ENCODE peak calls at places on chromosomes 1 and 21, in ten cellular contexts. T, Y, F, B, E, D, X, K, C and L are unnamed samples.
A peak's percentile ranks its signal among the peaks of the same experiment; 100 is the strongest.

GRCh38 chr1:109668123-109668800 is 405 bp downstream of the GSTM2 start:
- DNase-seq in T (no peak), Y (no peak), F (no peak), B (no peak), E (no peak), D (no peak), X (no peak), K (no peak), C (no peak), L (no peak)

GRCh38 chr1:160963521-160963920 is 8.9 kb upstream of the ITLN2 start:
- DNase-seq in T (no peak), Y (no peak), F (no peak), B (no peak), E (no peak), D (no peak), X (no peak), K (no peak), C (no peak), L (no peak)

GRCh38 chr1:43545686-43546387 is 15.2 kb downstream of the PTPRF start:
- DNase-seq in T (peak; percentile 88), Y (peak; percentile 62), F (peak; percentile 96), B (no peak), E (no peak), D (no peak), X (peak; percentile 22), K (peak; percentile 77), C (no peak), L (no peak)

GRCh38 chr21:14825405-14826032 is 239.3 kb downstream of the NRIP1 start:
- DNase-seq in T (no peak), Y (no peak), F (no peak), B (no peak), E (no peak), D (no peak), X (no peak), K (no peak), C (no peak), L (no peak)

GRCh38 chr1:117675907-117676430 is 70.1 kb downstream of the TENT5C start:
- DNase-seq in T (no peak), Y (no peak), F (no peak), B (no peak), E (no peak), D (no peak), X (no peak), K (no peak), C (no peak), L (no peak)

GRCh38 chr21:32087452-32087851 is 191.4 kb downstream of the MIS18A start:
- DNase-seq in T (no peak), Y (no peak), F (no peak), B (no peak), E (no peak), D (no peak), X (no peak), K (no peak), C (no peak), L (no peak)

GRCh38 chr21:38181101-38181500 is 75.7 kb upstream of the KCNJ15 start:
- DNase-seq in T (no peak), Y (no peak), F (no peak), B (no peak), E (no peak), D (no peak), X (no peak), K (no peak), C (no peak), L (no peak)

GRCh38 chr1:80155371-80155770 is 1148.8 kb upstream of the ADGRL4 start:
- DNase-seq in T (no peak), Y (peak; percentile 12), F (no peak), B (peak; percentile 3), E (no peak), D (no peak), X (no peak), K (no peak), C (no peak), L (no peak)

GRCh38 chr1:91569411-91570104 is 68.9 kb downstream of the CDC7 start:
- DNase-seq in T (no peak), Y (peak; percentile 75), F (peak; percentile 55), B (no peak), E (peak; percentile 86), D (peak; percentile 82), X (no peak), K (peak; percentile 73), C (peak; percentile 70), L (no peak)

DNA sequence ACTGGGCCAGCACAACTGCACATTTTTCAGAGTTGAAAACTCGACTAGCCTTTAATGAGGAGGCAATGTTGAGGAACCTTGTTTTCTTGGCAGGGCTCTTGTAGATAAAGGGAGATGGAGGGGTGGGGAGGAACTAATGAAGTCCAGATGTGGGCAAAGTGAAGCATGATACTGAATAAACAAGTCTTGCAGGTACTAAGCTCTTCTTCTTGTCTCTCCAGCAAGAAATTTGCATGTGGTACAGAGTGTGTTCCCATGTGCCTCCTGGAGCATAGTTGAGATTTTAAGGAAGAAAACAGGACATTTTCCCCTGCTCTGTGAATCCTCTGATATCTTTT is 47.0 kb downstream of the PLPP3 start:
- DNase-seq in T (no peak), Y (no peak), F (no peak), B (no peak), E (no peak), D (no peak), X (no peak), K (no peak), C (no peak), L (no peak)
- H3K27ac ChIP-seq in T (no peak overlapping the region), Y (no peak overlapping the region), F (no peak overlapping the region), B (no peak overlapping the region), E (no peak overlapping the region), D (no peak overlapping the region), X (no peak overlapping the region), K (no peak overlapping the region), C (no peak overlapping the region), L (no peak overlapping the region)

DNA sequence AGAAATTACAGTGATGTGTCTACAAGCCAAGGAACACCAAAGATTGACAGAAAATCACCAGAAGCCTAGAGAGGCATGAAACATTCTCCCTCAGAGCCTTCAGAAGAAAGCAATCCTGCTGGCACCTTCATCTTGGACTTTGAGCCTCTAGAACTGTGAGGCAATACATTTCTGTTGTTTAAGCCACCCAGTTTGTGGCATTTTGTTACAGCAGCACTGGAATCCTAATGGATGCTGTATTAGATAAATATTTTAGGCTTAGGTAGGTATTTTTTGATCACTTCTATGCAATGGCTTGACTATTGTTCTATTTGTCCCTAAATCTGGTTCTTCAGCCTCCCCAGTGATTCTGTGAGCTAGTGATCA is 453.1 kb downstream of the LTN1 start:
- DNase-seq in T (no peak), Y (no peak), F (no peak), B (no peak), E (no peak), D (no peak), X (no peak), K (no peak), C (no peak), L (no peak)
- H3K27ac ChIP-seq in T (no peak overlapping the region), Y (no peak overlapping the region), F (no peak overlapping the region), B (no peak overlapping the region), E (peak overlapping the region; percentile 27), D (no peak overlapping the region), X (no peak overlapping the region), K (no peak overlapping the region), C (peak overlapping the region; percentile 22), L (no peak overlapping the region)

DNA sequence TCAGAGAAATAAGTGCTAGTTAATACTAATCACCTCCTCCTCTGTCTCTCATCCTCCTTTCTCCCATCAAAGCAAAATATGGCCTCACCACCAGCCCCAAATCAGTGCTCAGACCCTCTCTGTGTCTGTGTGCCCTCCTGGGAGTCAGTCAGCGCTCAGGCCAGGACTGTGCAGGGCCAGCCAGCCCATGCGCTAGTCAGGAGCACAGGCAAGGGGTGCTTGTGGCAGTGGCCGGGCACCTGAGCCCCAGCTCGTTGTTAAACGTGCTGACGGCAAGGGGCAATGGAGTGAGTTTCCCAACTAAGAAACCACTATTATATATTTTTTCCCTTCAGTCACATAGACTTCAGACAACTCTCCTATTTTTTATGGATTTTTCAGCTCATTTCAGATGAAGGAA is 19.2 kb upstream of the PGD start:
- DNase-seq in T (no peak), Y (no peak), F (no peak), B (no peak), E (no peak), D (no peak), X (no peak), K (no peak), C (no peak), L (no peak)
- H3K27ac ChIP-seq in T (no peak overlapping the region), Y (no peak overlapping the region), F (no peak overlapping the region), B (no peak overlapping the region), E (no peak overlapping the region), D (no peak overlapping the region), X (no peak overlapping the region), K (no peak overlapping the region), C (no peak overlapping the region), L (no peak overlapping the region)

DNA sequence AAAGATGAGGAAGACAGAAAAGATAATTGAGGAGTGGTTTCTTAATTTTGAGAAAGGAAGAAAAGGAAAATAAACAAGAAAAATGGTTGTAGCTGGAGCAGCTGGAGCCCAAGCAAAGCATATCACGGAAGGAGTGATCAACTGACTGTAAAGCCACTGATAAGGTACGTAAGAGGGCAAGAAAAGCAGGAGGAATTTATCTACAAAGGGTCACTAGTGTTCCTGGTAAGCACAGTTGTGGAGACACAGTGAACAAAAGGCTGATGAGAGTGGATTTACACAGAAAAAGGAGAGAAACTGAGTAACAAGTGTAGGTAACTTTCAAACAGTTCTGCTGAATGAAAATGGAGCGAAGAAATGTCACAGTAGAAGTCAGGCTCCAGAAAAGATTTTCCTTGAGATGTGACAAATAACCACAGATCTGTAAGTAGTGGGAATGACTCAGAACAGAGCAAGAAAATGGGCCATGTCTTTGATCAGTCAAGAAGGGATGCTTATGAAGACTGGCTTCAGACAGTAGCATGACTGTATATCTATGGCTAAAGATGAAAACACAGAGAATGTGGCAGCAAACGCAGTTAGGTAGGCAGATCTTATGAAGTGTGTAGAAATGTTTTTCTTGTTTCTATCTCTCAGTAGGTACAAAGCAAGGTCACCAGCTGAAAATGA is 45.6 kb upstream of the RBM34 start:
- DNase-seq in T (no peak), Y (peak; percentile 26), F (no peak), B (no peak), E (no peak), D (peak; percentile 42), X (no peak), K (no peak), C (no peak), L (no peak)
- H3K27ac ChIP-seq in T (no peak overlapping the region), Y (no peak overlapping the region), F (no peak overlapping the region), B (no peak overlapping the region), E (no peak overlapping the region), D (no peak overlapping the region), X (no peak overlapping the region), K (no peak overlapping the region), C (no peak overlapping the region), L (no peak overlapping the region)

GRCh38 chr1:40306296-40306695 is 10.8 kb downstream of the COL9A2 start:
- DNase-seq in T (no peak), Y (no peak), F (no peak), B (no peak), E (no peak), D (no peak), X (no peak), K (no peak), C (no peak), L (no peak)
- H3K27ac ChIP-seq in T (no peak overlapping the region), Y (no peak overlapping the region), F (no peak overlapping the region), B (no peak overlapping the region), E (no peak overlapping the region), D (no peak overlapping the region), X (no peak overlapping the region), K (no peak overlapping the region), C (no peak overlapping the region), L (no peak overlapping the region)

GRCh38 chr21:16457498-16457897 is 727.7 kb downstream of the USP25 start:
- DNase-seq in T (no peak), Y (no peak), F (no peak), B (no peak), E (no peak), D (no peak), X (no peak), K (no peak), C (no peak), L (no peak)
- H3K27ac ChIP-seq in T (no peak overlapping the region), Y (no peak overlapping the region), F (no peak overlapping the region), B (no peak overlapping the region), E (no peak overlapping the region), D (no peak overlapping the region), X (peak overlapping the region; percentile 36), K (no peak overlapping the region), C (no peak overlapping the region), L (no peak overlapping the region)